ENCODE peak calls at places on chromosome 15, in ten cellular contexts. U is H9; I is upper lobe of left lung; Y is GM13976; K is OCI-LY7; Q is epithelial cell of esophagus; O is right atrium auricular region; R is heart left ventricle; G is CD8-positive, alpha-beta T cell; C is tibial artery. D is an unnamed sample.

GRCh38 chr15:23504003-23504402 is 57.0 kb upstream of the GOLGA6L2 start:
- DNase-seq in U (no peak), I (no peak), Y (no peak), K (no peak), Q (no peak), O (no peak), R (no peak), G (no peak), C (no peak), D (no peak)

GRCh38 chr15:58398053-58398452 is 33.7 kb upstream of the LIPC start:
- DNase-seq in U (no peak), I (no peak), Y (no peak), K (no peak), Q (no peak), O (no peak), R (no peak), G (no peak), C (no peak), D (no peak)

GRCh38 chr15:69303337-69304175 is 4.8 kb downstream of the PAQR5 start:
- DNase-seq in U (no peak), I (no peak), Y (no peak), K (peak; percentile 5), Q (no peak), O (no peak), R (no peak), G (no peak), C (no peak), D (no peak)

GRCh38 chr15:83764201-83764839 is 110.4 kb downstream of the ADAMTSL3 start:
- DNase-seq in U (no peak), I (no peak), Y (no peak), K (no peak), Q (no peak), O (no peak), R (no peak), G (no peak), C (no peak), D (no peak)

GRCh38 chr15:65951007-65951406 is 81.7 kb downstream of the RAB11A start:
- DNase-seq in U (no peak), I (no peak), Y (no peak), K (no peak), Q (no peak), O (no peak), R (no peak), G (no peak), C (no peak), D (no peak)

GRCh38 chr15:29871401-29871800 is 49.1 kb upstream of the TJP1 start:
- DNase-seq in U (no peak), I (no peak), Y (no peak), K (no peak), Q (no peak), O (no peak), R (peak; percentile 82), G (no peak), C (peak; percentile 79), D (no peak)

GRCh38 chr15:101308604-101309435 is 13.8 kb upstream of the SNRPA1 start:
- DNase-seq in U (no peak), I (peak; percentile 15), Y (no peak), K (no peak), Q (no peak), O (no peak), R (no peak), G (no peak), C (no peak), D (peak; percentile 3)

GRCh38 chr15:83881156-83881555 is 227.2 kb downstream of the ADAMTSL3 start:
- DNase-seq in U (no peak), I (no peak), Y (no peak), K (no peak), Q (no peak), O (no peak), R (no peak), G (no peak), C (no peak), D (no peak)

GRCh38 chr15:45199136-45199810 is 11.5 kb upstream of the SHF start:
- DNase-seq in U (peak; percentile 40), I (peak; percentile 36), Y (no peak), K (peak; percentile 64), Q (peak; percentile 44), O (no peak), R (no peak), G (no peak), C (peak; percentile 31), D (peak; percentile 42)

GRCh38 chr15:45634442-45635190 is at the start of gene SQOR:
- DNase-seq in U (peak; percentile 68), I (peak; percentile 93), Y (peak; percentile 85), K (no peak), Q (peak; percentile 85), O (peak; percentile 87), R (peak; percentile 93), G (peak; percentile 59), C (peak; percentile 89), D (no peak)

GRCh38 chr15:88804257-88804656 is 1.0 kb downstream of the ACAN start:
- DNase-seq in U (no peak), I (no peak), Y (no peak), K (no peak), Q (no peak), O (no peak), R (no peak), G (no peak), C (no peak), D (no peak)

GRCh38 chr15:88803241-88803919 is at the start of gene ACAN:
- DNase-seq in U (peak; percentile 64), I (no peak), Y (no peak), K (no peak), Q (no peak), O (no peak), R (no peak), G (no peak), C (no peak), D (no peak)

GRCh38 chr15:88802991-88803240 is 320 bp upstream of the ACAN start:
- DNase-seq in U (no peak), I (no peak), Y (no peak), K (no peak), Q (no peak), O (no peak), R (no peak), G (no peak), C (no peak), D (no peak)

GRCh38 chr15:88803920-88804247 is 648 bp downstream of the ACAN start:
- DNase-seq in U (no peak), I (no peak), Y (no peak), K (no peak), Q (no peak), O (no peak), R (no peak), G (no peak), C (peak; percentile 7), D (no peak)

GRCh38 chr15:88805031-88805780 is 2.0 kb downstream of the ACAN start:
- DNase-seq in U (no peak), I (no peak), Y (no peak), K (peak; percentile 12), Q (no peak), O (no peak), R (no peak), G (no peak), C (no peak), D (no peak)
- TF ChIP-seq CTCF in U (peak; percentile 35), I (no peak), Y (peak; percentile 28), K (peak; percentile 59), Q (no peak), O (no peak), R (no peak), G (no peak), C (no peak), D (no peak)

DNA sequence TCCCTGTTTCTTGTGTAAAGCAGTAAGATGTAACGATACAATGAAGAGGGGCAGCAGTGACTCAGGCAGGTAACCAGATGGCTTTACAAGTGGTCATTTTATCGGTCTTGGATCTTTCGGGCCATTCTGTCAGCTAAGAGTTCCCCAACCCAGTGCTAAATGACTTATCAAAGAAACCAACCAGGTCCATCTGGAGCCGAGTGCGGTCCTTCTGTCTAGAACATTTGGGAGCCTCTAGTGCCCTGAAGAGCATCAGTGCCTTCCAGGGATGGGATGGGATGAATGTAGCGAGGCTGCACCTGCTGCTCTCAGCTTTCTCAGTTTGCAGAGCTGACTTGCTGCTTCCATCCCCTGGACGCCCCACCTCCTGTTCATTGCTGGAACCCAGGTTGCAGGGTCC is 131.7 kb upstream of the AGBL1 start:
- DNase-seq in U (no peak), I (no peak), Y (no peak), K (no peak), Q (no peak), O (no peak), R (no peak), G (no peak), C (no peak), D (no peak)
- TF ChIP-seq CTCF in U (no peak), I (no peak), Y (no peak), K (no peak), Q (no peak), O (no peak), R (no peak), G (no peak), C (no peak), D (no peak)

DNA sequence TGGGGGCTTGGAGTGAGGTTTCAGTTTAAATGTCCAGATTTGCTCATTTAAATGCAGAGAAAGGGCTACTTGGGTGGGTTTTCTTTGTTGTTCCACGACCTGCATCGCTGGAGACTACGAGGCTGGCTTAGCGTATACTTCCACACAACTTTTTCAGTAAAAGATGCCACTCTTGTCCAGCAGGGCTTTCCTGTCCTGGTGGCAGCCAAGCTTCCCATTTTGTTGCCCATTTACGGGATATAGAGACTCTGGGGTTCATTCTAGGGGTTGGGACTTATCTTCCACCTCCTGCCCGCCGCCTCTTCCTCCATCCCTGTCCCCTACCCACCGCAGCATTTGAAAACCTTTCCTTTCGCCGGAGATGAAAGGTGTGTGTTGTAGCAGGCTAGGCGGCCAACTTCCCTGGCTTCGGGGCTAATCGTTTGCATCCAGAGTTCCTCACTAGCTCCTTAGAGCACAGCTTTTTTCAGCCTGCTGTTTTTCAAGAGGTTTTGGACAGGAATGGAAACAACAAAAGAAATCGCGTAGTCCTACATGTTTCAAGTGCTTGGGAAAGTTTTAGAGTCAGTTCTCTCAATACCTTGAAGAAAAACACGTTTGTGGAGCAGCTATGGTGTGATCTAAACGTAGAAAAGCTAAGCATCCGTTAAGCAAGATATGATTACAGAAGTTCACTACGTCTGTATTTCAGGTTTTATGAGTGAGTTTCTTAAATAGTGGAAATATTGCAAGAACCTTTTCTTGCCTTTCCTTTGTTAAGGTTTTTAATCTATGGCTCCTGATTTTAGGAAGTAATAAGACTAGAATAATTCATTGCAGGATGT is 843 bp downstream of the CHRNA5 start:
- DNase-seq in U (peak; percentile 40), I (no peak), Y (peak; percentile 30), K (no peak), Q (peak; percentile 30), O (no peak), R (no peak), G (no peak), C (no peak), D (no peak)
- TF ChIP-seq CTCF in U (peak; percentile 35), I (no peak), Y (no peak), K (peak; percentile 8), Q (peak; percentile 40), O (no peak), R (no peak), G (no peak), C (no peak), D (no peak)

DNA sequence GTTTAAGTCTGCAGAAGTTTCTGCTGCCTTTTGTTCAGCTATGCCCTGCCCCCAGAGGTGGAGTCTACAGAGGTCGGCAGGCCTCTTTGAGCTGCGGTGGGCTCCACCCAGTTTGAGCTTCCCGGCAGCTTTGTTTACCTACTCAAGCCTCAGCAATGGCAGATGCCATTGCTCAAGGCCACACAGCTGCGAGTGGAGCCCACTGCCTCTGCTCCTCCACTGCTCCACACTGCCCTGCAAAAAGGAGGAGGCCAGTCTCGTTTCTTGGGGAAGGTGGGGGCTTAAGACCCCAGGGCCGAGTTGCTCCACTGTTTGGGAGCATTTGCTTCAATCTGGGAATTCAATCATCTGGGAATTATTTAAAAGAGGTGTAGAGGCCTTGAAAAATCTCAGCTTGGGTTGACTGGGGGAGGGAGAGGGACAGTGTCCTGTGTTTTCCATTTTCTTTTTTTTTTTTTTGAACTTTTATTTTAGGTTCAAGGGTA is 144.6 kb upstream of the MEF2A start:
- DNase-seq in U (no peak), I (peak; percentile 31), Y (no peak), K (no peak), Q (peak; percentile 30), O (no peak), R (no peak), G (peak; percentile 53), C (no peak), D (no peak)
- TF ChIP-seq CTCF in U (no peak), I (no peak), Y (no peak), K (no peak), Q (no peak), O (no peak), R (no peak), G (no peak), C (no peak), D (no peak)

D was measured in activated B cell treated with CpG ODN at 0.5 μM for 24 hours.